ENCODE peak calls at places on chromosome 18, in six cellular contexts. One of them, this sample, is unnamed.

GRCh38 chr18:48418409-48419267 is 9.5 kb upstream of the ZBTB7C start:
- DNase-seq in frontal cortex: no peak
- DNase-seq in anterior cingulate cortex: no peak
- DNase-seq in Caco-2: no peak
- DNase-seq in aorta: peak
- DNase-seq in astrocyte: no peak
- DNase-seq in this sample: no peak

GRCh38 chr18:55780591-55781071 is 192.6 kb upstream of the TCF4 start:
- DNase-seq in Caco-2: no peak
- DNase-seq in aorta: no peak
- DNase-seq in astrocyte: peak
- DNase-seq in frontal cortex: no peak
- DNase-seq in anterior cingulate cortex: no peak
- DNase-seq in this sample: peak

GRCh38 chr18:64803471-64803870 is 654.6 kb upstream of the LINC00305 start:
- DNase-seq in frontal cortex: no peak
- DNase-seq in astrocyte: no peak
- DNase-seq in anterior cingulate cortex: no peak
- DNase-seq in aorta: no peak
- DNase-seq in Caco-2: no peak
- DNase-seq in this sample: no peak

GRCh38 chr18:49249523-49249922 is 210.9 kb downstream of the DYM start:
- DNase-seq in astrocyte: peak
- DNase-seq in aorta: no peak
- DNase-seq in anterior cingulate cortex: no peak
- DNase-seq in frontal cortex: no peak
- DNase-seq in Caco-2: no peak
- DNase-seq in this sample: peak

GRCh38 chr18:62282188-62282629 is 42.9 kb upstream of the TNFRSF11A start:
- DNase-seq in frontal cortex: no peak
- DNase-seq in anterior cingulate cortex: no peak
- DNase-seq in Caco-2: no peak
- DNase-seq in aorta: no peak
- DNase-seq in astrocyte: peak
- DNase-seq in this sample: peak

GRCh38 chr18:34709631-34710429 is at the start of gene DTNA:
- DNase-seq in aorta: no peak
- DNase-seq in Caco-2: peak
- DNase-seq in frontal cortex: no peak
- DNase-seq in anterior cingulate cortex: no peak
- DNase-seq in astrocyte: peak
- DNase-seq in this sample: peak

GRCh38 chr18:80238651-80239260 is 8.6 kb downstream of the PARD6G start:
- DNase-seq in aorta: no peak
- DNase-seq in frontal cortex: no peak
- DNase-seq in Caco-2: no peak
- DNase-seq in anterior cingulate cortex: no peak
- DNase-seq in astrocyte: no peak
- DNase-seq in this sample: no peak

GRCh38 chr18:80200171-80200931 is 47.0 kb downstream of the PARD6G start:
- DNase-seq in frontal cortex: no peak
- DNase-seq in anterior cingulate cortex: no peak
- DNase-seq in Caco-2: peak
- DNase-seq in aorta: no peak
- DNase-seq in astrocyte: no peak
- DNase-seq in this sample: no peak

GRCh38 chr18:76448262-76449109 is 46.6 kb downstream of the ZNF516 start:
- DNase-seq in astrocyte: no peak
- DNase-seq in anterior cingulate cortex: no peak
- DNase-seq in frontal cortex: no peak
- DNase-seq in aorta: peak
- DNase-seq in Caco-2: peak
- DNase-seq in this sample: no peak

GRCh38 chr18:40662898-40663437 is 1292.1 kb upstream of the PIK3C3 start:
- DNase-seq in aorta: no peak
- DNase-seq in astrocyte: no peak
- DNase-seq in Caco-2: no peak
- DNase-seq in frontal cortex: no peak
- DNase-seq in anterior cingulate cortex: no peak
- DNase-seq in this sample: no peak

GRCh38 chr18:56245856-56246575 is 392.4 kb downstream of the TXNL1 start:
- DNase-seq in anterior cingulate cortex: no peak
- DNase-seq in frontal cortex: no peak
- DNase-seq in aorta: no peak
- DNase-seq in astrocyte: peak
- DNase-seq in Caco-2: no peak
- DNase-seq in this sample: peak

GRCh38 chr18:43571078-43571689 is 293.9 kb upstream of the SYT4 start:
- DNase-seq in astrocyte: peak
- DNase-seq in frontal cortex: no peak
- DNase-seq in aorta: no peak
- DNase-seq in anterior cingulate cortex: no peak
- DNase-seq in Caco-2: peak
- DNase-seq in this sample: peak

GRCh38 chr18:77658309-77658681 is 408.6 kb downstream of the GALR1 start:
- DNase-seq in astrocyte: no peak
- DNase-seq in frontal cortex: no peak
- DNase-seq in aorta: no peak
- DNase-seq in anterior cingulate cortex: no peak
- DNase-seq in Caco-2: no peak
- DNase-seq in this sample: no peak

GRCh38 chr18:68772268-68772667 is 25.6 kb upstream of the CCDC102B start:
- DNase-seq in anterior cingulate cortex: no peak
- DNase-seq in astrocyte: no peak
- DNase-seq in Caco-2: no peak
- DNase-seq in aorta: no peak
- DNase-seq in frontal cortex: no peak
- DNase-seq in this sample: no peak

GRCh38 chr18:64409511-64409910 is 260.6 kb upstream of the LINC00305 start:
- DNase-seq in frontal cortex: no peak
- DNase-seq in astrocyte: no peak
- DNase-seq in Caco-2: peak
- DNase-seq in anterior cingulate cortex: no peak
- DNase-seq in aorta: no peak
- DNase-seq in this sample: peak

GRCh38 chr18:7978834-7979233 is 411.7 kb downstream of the PTPRM start:
- DNase-seq in frontal cortex: no peak
- DNase-seq in anterior cingulate cortex: no peak
- DNase-seq in aorta: no peak
- DNase-seq in astrocyte: no peak
- DNase-seq in Caco-2: no peak
- DNase-seq in this sample: no peak

GRCh38 chr18:73564073-73564472 is 583.6 kb downstream of the FBXO15 start:
- DNase-seq in Caco-2: no peak
- DNase-seq in astrocyte: peak
- DNase-seq in frontal cortex: no peak
- DNase-seq in aorta: no peak
- DNase-seq in anterior cingulate cortex: no peak
- DNase-seq in this sample: peak

GRCh38 chr18:49031511-49032188 is 80.9 kb upstream of the SMAD7 start:
- DNase-seq in astrocyte: no peak
- DNase-seq in Caco-2: no peak
- DNase-seq in anterior cingulate cortex: no peak
- DNase-seq in aorta: peak
- DNase-seq in frontal cortex: no peak
- DNase-seq in this sample: no peak

GRCh38 chr18:9839806-9840205 is 46.0 kb upstream of the TXNDC2 start:
- DNase-seq in frontal cortex: no peak
- DNase-seq in Caco-2: no peak
- DNase-seq in aorta: no peak
- DNase-seq in astrocyte: no peak
- DNase-seq in anterior cingulate cortex: no peak
- DNase-seq in this sample: no peak

GRCh38 chr18:58712930-58713329 is 41.7 kb downstream of the MALT1 start:
- DNase-seq in frontal cortex: no peak
- DNase-seq in anterior cingulate cortex: no peak
- DNase-seq in Caco-2: no peak
- DNase-seq in astrocyte: no peak
- DNase-seq in aorta: no peak
- DNase-seq in this sample: no peak

GRCh38 chr18:32032609-32033008 is 14.0 kb downstream of the RNF125 start:
- DNase-seq in Caco-2: no peak
- DNase-seq in frontal cortex: no peak
- DNase-seq in anterior cingulate cortex: no peak
- DNase-seq in aorta: no peak
- DNase-seq in astrocyte: no peak
- DNase-seq in this sample: no peak

GRCh38 chr18:36212978-36213303 is 25.6 kb downstream of the MOCOS start:
- DNase-seq in aorta: peak
- DNase-seq in anterior cingulate cortex: no peak
- DNase-seq in astrocyte: no peak
- DNase-seq in frontal cortex: no peak
- DNase-seq in Caco-2: no peak
- DNase-seq in this sample: no peak

GRCh38 chr18:43170586-43170985 is 55.1 kb upstream of the RIT2 start:
- DNase-seq in aorta: no peak
- DNase-seq in frontal cortex: no peak
- DNase-seq in anterior cingulate cortex: no peak
- DNase-seq in astrocyte: no peak
- DNase-seq in Caco-2: no peak
- DNase-seq in this sample: no peak

GRCh38 chr18:39455300-39455699 is 1889.7 kb upstream of the CELF4 start:
- DNase-seq in frontal cortex: no peak
- DNase-seq in astrocyte: peak
- DNase-seq in anterior cingulate cortex: no peak
- DNase-seq in aorta: no peak
- DNase-seq in Caco-2: no peak
- DNase-seq in this sample: peak

GRCh38 chr18:74148543-74149070 is 284 bp downstream of the TIMM21 start:
- DNase-seq in aorta: no peak
- DNase-seq in Caco-2: no peak
- DNase-seq in astrocyte: no peak
- DNase-seq in anterior cingulate cortex: no peak
- DNase-seq in frontal cortex: no peak
- DNase-seq in this sample: no peak

GRCh38 chr18:61628085-61628484 is 264.7 kb downstream of the RNF152 start:
- DNase-seq in astrocyte: peak
- DNase-seq in anterior cingulate cortex: no peak
- DNase-seq in Caco-2: no peak
- DNase-seq in aorta: no peak
- DNase-seq in frontal cortex: no peak
- DNase-seq in this sample: peak

GRCh38 chr18:77177009-77177408 is 44.4 kb upstream of the MBP start:
- DNase-seq in anterior cingulate cortex: no peak
- DNase-seq in aorta: no peak
- DNase-seq in Caco-2: no peak
- DNase-seq in astrocyte: peak
- DNase-seq in frontal cortex: no peak
- DNase-seq in this sample: peak

GRCh38 chr18:67961701-67962440 is 445.4 kb upstream of the DSEL start:
- DNase-seq in frontal cortex: no peak
- DNase-seq in anterior cingulate cortex: no peak
- DNase-seq in astrocyte: no peak
- DNase-seq in Caco-2: no peak
- DNase-seq in aorta: no peak
- DNase-seq in this sample: no peak

GRCh38 chr18:24843123-24843522 is 382.7 kb downstream of the HRH4 start:
- DNase-seq in anterior cingulate cortex: no peak
- DNase-seq in frontal cortex: no peak
- DNase-seq in Caco-2: no peak
- DNase-seq in astrocyte: no peak
- DNase-seq in aorta: no peak
- DNase-seq in this sample: no peak

GRCh38 chr18:68215931-68216330 is 499.0 kb downstream of the TMX3 start:
- DNase-seq in anterior cingulate cortex: no peak
- DNase-seq in aorta: no peak
- DNase-seq in Caco-2: no peak
- DNase-seq in astrocyte: peak
- DNase-seq in frontal cortex: no peak
- DNase-seq in this sample: peak

GRCh38 chr18:1104265-1104792 is 199.7 kb downstream of the ADCYAP1 start:
- DNase-seq in frontal cortex: no peak
- DNase-seq in astrocyte: peak
- DNase-seq in aorta: no peak
- DNase-seq in anterior cingulate cortex: no peak
- DNase-seq in Caco-2: no peak
- DNase-seq in this sample: peak

GRCh38 chr18:58315739-58316215 is 271.8 kb downstream of the NEDD4L start:
- DNase-seq in astrocyte: peak
- DNase-seq in aorta: no peak
- DNase-seq in anterior cingulate cortex: no peak
- DNase-seq in Caco-2: no peak
- DNase-seq in frontal cortex: no peak
- DNase-seq in this sample: no peak

GRCh38 chr18:37294951-37295350 is 270.6 kb downstream of the CELF4 start:
- DNase-seq in anterior cingulate cortex: no peak
- DNase-seq in aorta: no peak
- DNase-seq in astrocyte: no peak
- DNase-seq in frontal cortex: no peak
- DNase-seq in Caco-2: peak
- DNase-seq in this sample: peak

GRCh38 chr18:35038881-35039491 is 2.2 kb upstream of the MAPRE2 start:
- DNase-seq in aorta: no peak
- DNase-seq in frontal cortex: no peak
- DNase-seq in astrocyte: no peak
- DNase-seq in anterior cingulate cortex: no peak
- DNase-seq in Caco-2: no peak
- DNase-seq in this sample: no peak

GRCh38 chr18:13370995-13371625 is 152.6 kb downstream of the LDLRAD4 start:
- DNase-seq in Caco-2: no peak
- DNase-seq in astrocyte: no peak
- DNase-seq in anterior cingulate cortex: no peak
- DNase-seq in frontal cortex: no peak
- DNase-seq in aorta: no peak
- DNase-seq in this sample: no peak